ENCODE peak calls at places on chromosomes 16 and 17, in four cellular contexts. H is neural progenitor cell, K is upper lobe of right lung, M is left cardiac atrium. B is an unnamed sample.

GRCh38 chr17:76384222-76384986 is at the start of gene SPHK1:
- DNase-seq in H (peak), K (peak), M (peak), B (peak)

GRCh38 chr17:1482686-1483445 is 9.6 kb downstream of the MYO1C start:
- DNase-seq in H (no peak), K (no peak), M (peak), B (no peak)

GRCh38 chr17:410674-411401 is 58.2 kb upstream of the RPH3AL start:
- DNase-seq in H (peak), K (no peak), M (no peak), B (peak)

GRCh38 chr17:76405967-76406647 is 21.7 kb downstream of the SPHK1 start:
- DNase-seq in H (no peak), K (no peak), M (peak), B (peak)

GRCh38 chr17:79834575-79835469 is 4.4 kb downstream of the CBX4 start:
- DNase-seq in H (peak), K (peak), M (no peak), B (peak)

GRCh38 chr16:70730944-70731343 is 45.1 kb upstream of the MTSS2 start:
- DNase-seq in H (no peak), K (no peak), M (peak), B (no peak)

GRCh38 chr16:55759983-55760664 is 72.8 kb downstream of the CES1 start:
- DNase-seq in H (peak), K (no peak), M (no peak), B (peak)

GRCh38 chr16:20300312-20301097 is 26.8 kb downstream of the GP2 start:
- DNase-seq in H (peak), K (no peak), M (peak), B (peak)

GRCh38 chr16:83738926-83739503 is 68.8 kb upstream of the HSBP1 start:
- DNase-seq in H (no peak), K (no peak), M (no peak), B (no peak)

GRCh38 chr17:30519707-30520106 is 42.5 kb downstream of the GOSR1 start:
- DNase-seq in H (no peak), K (no peak), M (no peak), B (no peak)

GRCh38 chr17:36602030-36602737 is 801 bp downstream of the MRM1 start:
- DNase-seq in H (peak), K (peak), M (no peak), B (peak)

GRCh38 chr16:50198802-50199410 is 45.8 kb downstream of the TENT4B start:
- DNase-seq in H (no peak), K (no peak), M (no peak), B (no peak)

GRCh38 chr17:63405741-63406261 is 40.3 kb downstream of the CYB561 start:
- DNase-seq in H (peak), K (no peak), M (no peak), B (no peak)

GRCh38 chr16:12199524-12199923 is 223.0 kb downstream of the SNX29 start:
- DNase-seq in H (peak), K (no peak), M (no peak), B (no peak)

GRCh38 chr16:51084074-51084928 is 66.8 kb downstream of the SALL1 start:
- DNase-seq in H (no peak), K (no peak), M (no peak), B (peak)

GRCh38 chr17:8680850-8681174 is 50.3 kb upstream of the MYH10 start:
- DNase-seq in H (no peak), K (no peak), M (no peak), B (no peak)

GRCh38 chr17:44601574-44602372 is 44.5 kb downstream of the FZD2 start:
- DNase-seq in H (no peak), K (peak), M (no peak), B (peak)

GRCh38 chr16:48232459-48233040 is 11.6 kb upstream of the LONP2 start:
- DNase-seq in H (no peak), K (no peak), M (no peak), B (no peak)

GRCh38 chr17:31369266-31369665 is 22.2 kb upstream of the RAB11FIP4 start:
- DNase-seq in H (no peak), K (no peak), M (no peak), B (no peak)

GRCh38 chr16:86942469-86943175 is 364.3 kb downstream of the FOXL1 start:
- DNase-seq in H (no peak), K (peak), M (no peak), B (no peak)

GRCh38 chr16:57999971-58000705 is at the start of gene ZNF319:
- DNase-seq in H (peak), K (no peak), M (peak), B (peak)

GRCh38 chr17:67139784-67140665 is 95.7 kb downstream of the CACNG1 start:
- DNase-seq in H (peak), K (no peak), M (no peak), B (no peak)

GRCh38 chr16:50876263-50876662 is 134.4 kb downstream of the CYLD start:
- DNase-seq in H (no peak), K (no peak), M (no peak), B (no peak)

GRCh38 chr17:45261577-45262515 is at the start of gene SPATA32:
- DNase-seq in H (peak), K (peak), M (peak), B (peak)

GRCh38 chr17:49002331-49002730 is 5.1 kb downstream of the IGF2BP1 start:
- DNase-seq in H (no peak), K (no peak), M (no peak), B (no peak)

GRCh38 chr17:44587339-44587738 is 30.1 kb downstream of the FZD2 start:
- DNase-seq in H (no peak), K (peak), M (peak), B (peak)

GRCh38 chr17:31552568-31552967 is 161.1 kb downstream of the RAB11FIP4 start:
- DNase-seq in H (no peak), K (no peak), M (no peak), B (no peak)

B was measured in islet precursor cell.